ENCODE peak calls at places on chromosome 1, in four cellular contexts. One of them, this sample, is unnamed.

GRCh38 chr1:234866007-234866866 is 256.3 kb upstream of the IRF2BP2 start:
- DNase-seq in mucosa of descending colon: no peak
- DNase-seq in OCI-LY7: no peak
- DNase-seq in GOT3: no peak
- DNase-seq in this sample: peak

GRCh38 chr1:212852105-212852688 is 4.7 kb upstream of the SPATA45 start:
- DNase-seq in mucosa of descending colon: no peak
- DNase-seq in OCI-LY7: no peak
- DNase-seq in GOT3: no peak
- DNase-seq in this sample: no peak

GRCh38 chr1:117657031-117657430 is 51.2 kb downstream of the TENT5C start:
- DNase-seq in mucosa of descending colon: no peak
- DNase-seq in OCI-LY7: no peak
- DNase-seq in GOT3: no peak
- DNase-seq in this sample: peak

GRCh38 chr1:178057863-178058576 is 35.9 kb upstream of the RASAL2 start:
- DNase-seq in mucosa of descending colon: no peak
- DNase-seq in OCI-LY7: no peak
- DNase-seq in GOT3: no peak
- DNase-seq in this sample: peak

GRCh38 chr1:53686371-53687267 is 52.3 kb downstream of the GLIS1 start:
- DNase-seq in mucosa of descending colon: no peak
- DNase-seq in OCI-LY7: no peak
- DNase-seq in GOT3: no peak
- DNase-seq in this sample: peak

GRCh38 chr1:58497499-58497898 is 49.0 kb downstream of the OMA1 start:
- DNase-seq in mucosa of descending colon: no peak
- DNase-seq in OCI-LY7: no peak
- DNase-seq in GOT3: no peak
- DNase-seq in this sample: no peak

GRCh38 chr1:92843046-92843423 is 11.2 kb downstream of the RPL5 start:
- DNase-seq in mucosa of descending colon: no peak
- DNase-seq in OCI-LY7: no peak
- DNase-seq in GOT3: no peak
- DNase-seq in this sample: no peak

GRCh38 chr1:112395832-112396667 is at the start of gene CTTNBP2NL:
- DNase-seq in mucosa of descending colon: peak
- DNase-seq in OCI-LY7: peak
- DNase-seq in GOT3: peak
- DNase-seq in this sample: peak

GRCh38 chr1:11921022-11921421 is 5.2 kb downstream of the KIAA2013 start:
- DNase-seq in mucosa of descending colon: no peak
- DNase-seq in OCI-LY7: no peak
- DNase-seq in GOT3: no peak
- DNase-seq in this sample: no peak

GRCh38 chr1:179169616-179170467 is 59.6 kb downstream of the ABL2 start:
- DNase-seq in mucosa of descending colon: no peak
- DNase-seq in OCI-LY7: no peak
- DNase-seq in GOT3: no peak
- DNase-seq in this sample: peak

GRCh38 chr1:214567481-214567980 is 16.1 kb upstream of the PTPN14 start:
- DNase-seq in mucosa of descending colon: no peak
- DNase-seq in OCI-LY7: no peak
- DNase-seq in GOT3: no peak
- DNase-seq in this sample: no peak

GRCh38 chr1:205809942-205810345 is 3.1 kb downstream of the SLC41A1 start:
- DNase-seq in mucosa of descending colon: no peak
- DNase-seq in OCI-LY7: no peak
- DNase-seq in GOT3: no peak
- DNase-seq in this sample: no peak

GRCh38 chr1:176225485-176225884 is 18.4 kb upstream of the COP1 start:
- DNase-seq in mucosa of descending colon: no peak
- DNase-seq in OCI-LY7: no peak
- DNase-seq in GOT3: no peak
- DNase-seq in this sample: no peak

GRCh38 chr1:9447215-9447960 is 91.9 kb upstream of the SLC25A33 start:
- DNase-seq in mucosa of descending colon: no peak
- DNase-seq in OCI-LY7: no peak
- DNase-seq in GOT3: no peak
- DNase-seq in this sample: no peak

GRCh38 chr1:177088974-177089373 is 75.5 kb downstream of the ASTN1 start:
- DNase-seq in mucosa of descending colon: no peak
- DNase-seq in OCI-LY7: no peak
- DNase-seq in GOT3: no peak
- DNase-seq in this sample: no peak

GRCh38 chr1:114154963-114155322 is 1.3 kb upstream of the SYT6 start:
- DNase-seq in mucosa of descending colon: no peak
- DNase-seq in OCI-LY7: no peak
- DNase-seq in GOT3: no peak
- DNase-seq in this sample: peak

GRCh38 chr1:42736152-42736551 is 3.9 kb downstream of the CLDN19 start:
- DNase-seq in mucosa of descending colon: no peak
- DNase-seq in OCI-LY7: peak
- DNase-seq in GOT3: no peak
- DNase-seq in this sample: peak

GRCh38 chr1:230861970-230862595 is 6.2 kb downstream of the C1orf198 start:
- DNase-seq in mucosa of descending colon: no peak
- DNase-seq in OCI-LY7: no peak
- DNase-seq in GOT3: no peak
- DNase-seq in this sample: no peak

GRCh38 chr1:15799004-15799867 is 8.2 kb downstream of the UQCRHL start:
- DNase-seq in mucosa of descending colon: peak
- DNase-seq in OCI-LY7: no peak
- DNase-seq in GOT3: peak
- DNase-seq in this sample: peak

GRCh38 chr1:169414927-169415326 is 12.3 kb downstream of the CCDC181 start:
- DNase-seq in mucosa of descending colon: no peak
- DNase-seq in OCI-LY7: no peak
- DNase-seq in GOT3: no peak
- DNase-seq in this sample: no peak

GRCh38 chr1:203166192-203166940 is 9.3 kb downstream of the MYBPH start:
- DNase-seq in mucosa of descending colon: no peak
- DNase-seq in OCI-LY7: peak
- DNase-seq in GOT3: no peak
- DNase-seq in this sample: peak

GRCh38 chr1:116760487-116760886 is 6.3 kb downstream of the CD2 start:
- DNase-seq in mucosa of descending colon: no peak
- DNase-seq in OCI-LY7: no peak
- DNase-seq in GOT3: no peak
- DNase-seq in this sample: no peak

GRCh38 chr1:223870617-223871574 is 25.1 kb upstream of the TP53BP2 start:
- DNase-seq in mucosa of descending colon: no peak
- DNase-seq in OCI-LY7: no peak
- DNase-seq in GOT3: no peak
- DNase-seq in this sample: no peak

GRCh38 chr1:168799918-168800605 is 71.1 kb upstream of the DPT start:
- DNase-seq in mucosa of descending colon: no peak
- DNase-seq in OCI-LY7: no peak
- DNase-seq in GOT3: no peak
- DNase-seq in this sample: no peak

GRCh38 chr1:55039342-55040082 is at the start of gene PCSK9:
- DNase-seq in mucosa of descending colon: peak
- DNase-seq in OCI-LY7: no peak
- DNase-seq in GOT3: no peak
- DNase-seq in this sample: peak

GRCh38 chr1:84069236-84069845 is 70.4 kb upstream of the TTLL7 start:
- DNase-seq in mucosa of descending colon: no peak
- DNase-seq in OCI-LY7: peak
- DNase-seq in GOT3: no peak
- DNase-seq in this sample: no peak

GRCh38 chr1:43732132-43732531 is 24.8 kb downstream of the ST3GAL3 start:
- DNase-seq in mucosa of descending colon: no peak
- DNase-seq in OCI-LY7: no peak
- DNase-seq in GOT3: no peak
- DNase-seq in this sample: no peak

GRCh38 chr1:41935226-41935625 is 16.5 kb upstream of the HIVEP3 start:
- DNase-seq in mucosa of descending colon: no peak
- DNase-seq in OCI-LY7: no peak
- DNase-seq in GOT3: no peak
- DNase-seq in this sample: peak